ENCODE peak calls at places on chromosome 7, in four cellular contexts. B, A, C and U are unnamed samples. For H3K79me2, the result is how much of the 10 kb centered on the place peaks cover.

GRCh38 chr7:157490465-157490912 is 153.7 kb downstream of the DNAJB6 start:
- DNase-seq in C (peak), A (no peak), B (no peak), U (no peak)

GRCh38 chr7:18570890-18571478 is 75.4 kb downstream of the HDAC9 start:
- DNase-seq in B (peak), A (no peak), C (no peak), U (no peak)

GRCh38 chr7:105257338-105257737 is 131.4 kb downstream of the SRPK2 start:
- DNase-seq in B (no peak), A (no peak), C (no peak), U (no peak)

GRCh38 chr7:20745716-20746115 is 41.0 kb downstream of the SP8 start:
- DNase-seq in C (no peak), A (no peak), B (peak), U (peak)

GRCh38 chr7:142669074-142669654 is 80.1 kb upstream of the PRSS1 start:
- DNase-seq in C (peak), A (no peak), B (peak), U (no peak)

GRCh38 chr7:80749270-80749669 is 110.8 kb downstream of the CD36 start:
- DNase-seq in C (peak), B (no peak), A (no peak), U (no peak)

GRCh38 chr7:111855842-111856227 is 293.5 kb upstream of the IMMP2L start:
- DNase-seq in C (no peak), A (no peak), B (peak), U (no peak)

GRCh38 chr7:73971701-73972341 is 56.2 kb upstream of the ELN start:
- DNase-seq in C (no peak), B (peak), A (peak), U (peak)

GRCh38 chr7:37833107-37833817 is 15.1 kb upstream of the NME8 start:
- DNase-seq in B (peak), C (peak), A (peak), U (peak)

GRCh38 chr7:49791089-49791741 is 17.8 kb downstream of the VWC2 start:
- DNase-seq in A (peak), B (peak), C (peak), U (peak)

GRCh38 chr7:2631924-2632716 is at the start of gene TTYH3:
- DNase-seq in A (no peak), C (no peak), B (peak), U (no peak)

GRCh38 chr7:123594813-123595241 is 6.8 kb upstream of the ASB15 start:
- DNase-seq in B (peak), A (peak), C (no peak), U (peak)

GRCh38 chr7:82124445-82124844 is 319.1 kb downstream of the CACNA2D1 start:
- DNase-seq in A (no peak), B (no peak), C (no peak), U (no peak)

GRCh38 chr7:111527545-111527944 is 34.7 kb downstream of the IMMP2L start:
- DNase-seq in C (no peak), B (no peak), A (no peak), U (no peak)

GRCh38 chr7:147182859-147183258 is 1066.3 kb downstream of the CNTNAP2 start:
- DNase-seq in A (no peak), B (no peak), C (no peak), U (no peak)
- H3K79me2 ChIP-seq in A (under half), B (under half), C (under half), U (under half)

GRCh38 chr7:109322833-109323232 is 753.2 kb downstream of the DNAJB9 start:
- DNase-seq in B (no peak), C (no peak), A (no peak), U (no peak)

DNA sequence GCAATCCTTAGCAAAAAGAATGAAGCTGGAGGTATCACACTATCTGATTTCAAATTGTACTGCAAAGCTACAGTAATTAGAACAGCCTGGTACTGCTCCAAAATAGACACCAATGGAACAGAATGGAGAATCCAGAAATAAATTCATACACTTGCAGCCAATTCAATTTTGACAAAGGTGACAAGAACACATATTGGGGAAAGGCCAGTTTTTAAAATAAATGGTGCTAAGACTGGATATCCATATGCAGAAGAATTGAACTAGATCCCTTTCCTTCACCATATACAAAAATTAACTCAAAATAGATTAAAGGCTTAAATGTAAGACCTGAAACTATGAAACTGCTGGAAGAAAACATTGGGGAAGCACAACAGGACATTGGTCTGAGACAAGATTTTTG is 748.5 kb downstream of the DNAJB9 start:
- DNase-seq in A (no peak), B (no peak), C (no peak), U (no peak)
- H4K8ac ChIP-seq in A (no peak), B (no peak), C (no peak), U (no peak)

GRCh38 chr7:43588477-43589132 is 5.7 kb downstream of the STK17A start:
- DNase-seq in B (no peak), A (no peak), C (no peak), U (no peak)
- H3K79me2 ChIP-seq in B (under half), A (half or more), C (under half), U (under half)

GRCh38 chr7:77983973-77984372 is 185.4 kb downstream of the PHTF2 start:
- DNase-seq in B (no peak), A (no peak), C (no peak), U (no peak)

GRCh38 chr7:77985974-77986339 is 187.4 kb downstream of the PHTF2 start:
- DNase-seq in C (no peak), B (no peak), A (no peak), U (no peak)

GRCh38 chr7:77989981-77990566 is 191.5 kb downstream of the PHTF2 start:
- DNase-seq in A (no peak), B (peak), C (no peak), U (peak)

GRCh38 chr7:77982926-77983550 is 184.5 kb downstream of the PHTF2 start:
- DNase-seq in B (peak), C (peak), A (no peak), U (no peak)

GRCh38 chr7:77985232-77985973 is 186.8 kb downstream of the PHTF2 start:
- DNase-seq in C (no peak), B (no peak), A (no peak), U (no peak)
- H4K8ac ChIP-seq in C (no peak), B (no peak), A (no peak), U (no peak)